ENCODE peak calls at places on chromosomes 11 and 22, in eight cellular contexts. One of them, this sample, is unnamed.

GRCh38 chr22:20396639-20397038 is 2.7 kb downstream of the ZNF74 start:
- DNase-seq in H1: no peak
- DNase-seq in GM12878: peak
- DNase-seq in SK-N-SH: no peak
- DNase-seq in K562: peak
- DNase-seq in HCT116: no peak
- DNase-seq in endothelial cell of umbilical vein: no peak
- DNase-seq in HepG2: no peak
- DNase-seq in this sample: no peak

GRCh38 chr22:47372596-47373385 is 610.3 kb downstream of the TBC1D22A start:
- DNase-seq in H1: no peak
- DNase-seq in GM12878: no peak
- DNase-seq in SK-N-SH: no peak
- DNase-seq in K562: no peak
- DNase-seq in HCT116: no peak
- DNase-seq in endothelial cell of umbilical vein: no peak
- DNase-seq in HepG2: no peak
- DNase-seq in this sample: no peak

GRCh38 chr11:99199336-99199735 is 178.6 kb downstream of the CNTN5 start:
- DNase-seq in H1: no peak
- DNase-seq in GM12878: no peak
- DNase-seq in SK-N-SH: no peak
- DNase-seq in K562: no peak
- DNase-seq in HCT116: no peak
- DNase-seq in endothelial cell of umbilical vein: no peak
- DNase-seq in HepG2: no peak
- DNase-seq in this sample: no peak

GRCh38 chr22:30015846-30016245 is 64.4 kb upstream of the HORMAD2 start:
- DNase-seq in H1: no peak
- DNase-seq in GM12878: no peak
- DNase-seq in SK-N-SH: no peak
- DNase-seq in K562: no peak
- DNase-seq in HCT116: no peak
- DNase-seq in endothelial cell of umbilical vein: no peak
- DNase-seq in HepG2: no peak
- DNase-seq in this sample: no peak

GRCh38 chr11:94134651-94135512 is 6.2 kb downstream of the PANX1 start:
- DNase-seq in H1: no peak
- DNase-seq in GM12878: no peak
- DNase-seq in SK-N-SH: no peak
- DNase-seq in K562: peak
- DNase-seq in HCT116: no peak
- DNase-seq in endothelial cell of umbilical vein: peak
- DNase-seq in HepG2: no peak
- DNase-seq in this sample: no peak

GRCh38 chr11:701741-702513 is 4.1 kb upstream of the EPS8L2 start:
- DNase-seq in H1: no peak
- DNase-seq in GM12878: no peak
- DNase-seq in SK-N-SH: no peak
- DNase-seq in K562: no peak
- DNase-seq in HCT116: no peak
- DNase-seq in endothelial cell of umbilical vein: no peak
- DNase-seq in HepG2: no peak
- DNase-seq in this sample: no peak

GRCh38 chr22:17013396-17014100 is 5.5 kb upstream of the GAB4 start:
- DNase-seq in H1: no peak
- DNase-seq in GM12878: no peak
- DNase-seq in SK-N-SH: no peak
- DNase-seq in K562: no peak
- DNase-seq in HCT116: no peak
- DNase-seq in endothelial cell of umbilical vein: no peak
- DNase-seq in HepG2: no peak
- DNase-seq in this sample: no peak

GRCh38 chr11:33830903-33831648 is 56.8 kb upstream of the FBXO3 start:
- DNase-seq in H1: no peak
- DNase-seq in GM12878: no peak
- DNase-seq in SK-N-SH: no peak
- DNase-seq in K562: no peak
- DNase-seq in HCT116: no peak
- DNase-seq in endothelial cell of umbilical vein: no peak
- DNase-seq in HepG2: no peak
- DNase-seq in this sample: no peak

GRCh38 chr11:68832476-68833176 is 9.1 kb downstream of the CPT1A start:
- DNase-seq in H1: no peak
- DNase-seq in GM12878: no peak
- DNase-seq in SK-N-SH: peak
- DNase-seq in K562: no peak
- DNase-seq in HCT116: no peak
- DNase-seq in endothelial cell of umbilical vein: no peak
- DNase-seq in HepG2: no peak
- DNase-seq in this sample: no peak

GRCh38 chr11:35292290-35292689 is 127.1 kb downstream of the SLC1A2 start:
- DNase-seq in H1: no peak
- DNase-seq in GM12878: no peak
- DNase-seq in SK-N-SH: peak
- DNase-seq in K562: no peak
- DNase-seq in HCT116: no peak
- DNase-seq in endothelial cell of umbilical vein: no peak
- DNase-seq in HepG2: no peak
- DNase-seq in this sample: no peak

GRCh38 chr11:2777396-2777795 is 77.6 kb upstream of the KCNQ1OT1 start:
- DNase-seq in H1: no peak
- DNase-seq in GM12878: no peak
- DNase-seq in SK-N-SH: no peak
- DNase-seq in K562: no peak
- DNase-seq in HCT116: no peak
- DNase-seq in endothelial cell of umbilical vein: no peak
- DNase-seq in HepG2: no peak
- DNase-seq in this sample: no peak

GRCh38 chr22:48800036-48800885 is 1027.4 kb downstream of the BRD1 start:
- DNase-seq in H1: no peak
- DNase-seq in GM12878: no peak
- DNase-seq in SK-N-SH: no peak
- DNase-seq in K562: no peak
- DNase-seq in HCT116: no peak
- DNase-seq in endothelial cell of umbilical vein: no peak
- DNase-seq in HepG2: no peak
- DNase-seq in this sample: no peak

GRCh38 chr11:38060930-38061329 is 1462.9 kb upstream of the RAG2 start:
- DNase-seq in H1: no peak
- DNase-seq in GM12878: no peak
- DNase-seq in SK-N-SH: no peak
- DNase-seq in K562: no peak
- DNase-seq in HCT116: no peak
- DNase-seq in endothelial cell of umbilical vein: peak
- DNase-seq in HepG2: no peak
- DNase-seq in this sample: no peak

GRCh38 chr22:20575724-20576444 is 68.5 kb downstream of the MED15 start:
- DNase-seq in H1: no peak
- DNase-seq in GM12878: no peak
- DNase-seq in SK-N-SH: no peak
- DNase-seq in K562: no peak
- DNase-seq in HCT116: no peak
- DNase-seq in endothelial cell of umbilical vein: no peak
- DNase-seq in HepG2: no peak
- DNase-seq in this sample: no peak

GRCh38 chr11:35671396-35672127 is 9.0 kb downstream of the TRIM44 start:
- DNase-seq in H1: no peak
- DNase-seq in GM12878: no peak
- DNase-seq in SK-N-SH: no peak
- DNase-seq in K562: no peak
- DNase-seq in HCT116: no peak
- DNase-seq in endothelial cell of umbilical vein: no peak
- DNase-seq in HepG2: no peak
- DNase-seq in this sample: no peak

GRCh38 chr11:64767344-64768299 is 7.8 kb upstream of the PYGM start:
- DNase-seq in H1: no peak
- DNase-seq in GM12878: no peak
- DNase-seq in SK-N-SH: peak
- DNase-seq in K562: no peak
- DNase-seq in HCT116: peak
- DNase-seq in endothelial cell of umbilical vein: peak
- DNase-seq in HepG2: peak
- DNase-seq in this sample: no peak

GRCh38 chr11:64766881-64767280 is 7.1 kb upstream of the PYGM start:
- DNase-seq in H1: no peak
- DNase-seq in GM12878: no peak
- DNase-seq in SK-N-SH: peak
- DNase-seq in K562: no peak
- DNase-seq in HCT116: no peak
- DNase-seq in endothelial cell of umbilical vein: no peak
- DNase-seq in HepG2: no peak
- DNase-seq in this sample: no peak

GRCh38 chr11:64764753-64765152 is 5.0 kb upstream of the PYGM start:
- DNase-seq in H1: no peak
- DNase-seq in GM12878: no peak
- DNase-seq in SK-N-SH: no peak
- DNase-seq in K562: no peak
- DNase-seq in HCT116: no peak
- DNase-seq in endothelial cell of umbilical vein: no peak
- DNase-seq in HepG2: no peak
- DNase-seq in this sample: no peak

GRCh38 chr11:64765291-64765803 is 5.6 kb upstream of the PYGM start:
- DNase-seq in H1: no peak
- DNase-seq in GM12878: no peak
- DNase-seq in SK-N-SH: peak
- DNase-seq in K562: no peak
- DNase-seq in HCT116: no peak
- DNase-seq in endothelial cell of umbilical vein: no peak
- DNase-seq in HepG2: no peak
- DNase-seq in this sample: no peak

GRCh38 chr11:64765841-64766682 is 6.3 kb upstream of the PYGM start:
- DNase-seq in H1: no peak
- DNase-seq in GM12878: no peak
- DNase-seq in SK-N-SH: peak
- DNase-seq in K562: no peak
- DNase-seq in HCT116: no peak
- DNase-seq in endothelial cell of umbilical vein: no peak
- DNase-seq in HepG2: no peak
- DNase-seq in this sample: no peak
- TF ChIP-seq POLR2AphosphoS5 in H1: peak
- TF ChIP-seq POLR2AphosphoS5 in GM12878: no peak
- TF ChIP-seq POLR2AphosphoS5 in SK-N-SH: no peak
- TF ChIP-seq POLR2AphosphoS5 in K562: no peak
- TF ChIP-seq POLR2AphosphoS5 in HCT116: no peak
- TF ChIP-seq POLR2AphosphoS5 in endothelial cell of umbilical vein: no peak
- TF ChIP-seq POLR2AphosphoS5 in HepG2: no peak
- TF ChIP-seq POLR2AphosphoS5 in this sample: no peak

GRCh38 chr11:64796757-64797541 is 6.1 kb downstream of the MAP4K2 start:
- DNase-seq in H1: no peak
- DNase-seq in GM12878: no peak
- DNase-seq in SK-N-SH: no peak
- DNase-seq in K562: no peak
- DNase-seq in HCT116: no peak
- DNase-seq in endothelial cell of umbilical vein: no peak
- DNase-seq in HepG2: no peak
- DNase-seq in this sample: no peak
- H3K9ac ChIP-seq in H1: no peak
- H3K9ac ChIP-seq in GM12878: no peak
- H3K9ac ChIP-seq in SK-N-SH: no peak
- H3K9ac ChIP-seq in K562: peak
- H3K9ac ChIP-seq in HCT116: no peak
- H3K9ac ChIP-seq in endothelial cell of umbilical vein: no peak
- H3K9ac ChIP-seq in HepG2: no peak
- H3K9ac ChIP-seq in this sample: no peak

GRCh38 chr11:44631831-44632230 is 66.4 kb downstream of the CD82 start:
- DNase-seq in H1: no peak
- DNase-seq in GM12878: no peak
- DNase-seq in SK-N-SH: no peak
- DNase-seq in K562: no peak
- DNase-seq in HCT116: no peak
- DNase-seq in endothelial cell of umbilical vein: no peak
- DNase-seq in HepG2: no peak
- DNase-seq in this sample: no peak

GRCh38 chr11:44632466-44633123 is 67.1 kb downstream of the CD82 start:
- DNase-seq in H1: no peak
- DNase-seq in GM12878: no peak
- DNase-seq in SK-N-SH: no peak
- DNase-seq in K562: peak
- DNase-seq in HCT116: peak
- DNase-seq in endothelial cell of umbilical vein: peak
- DNase-seq in HepG2: peak
- DNase-seq in this sample: no peak

GRCh38 chr11:44637477-44637876 is 72.0 kb downstream of the CD82 start:
- DNase-seq in H1: no peak
- DNase-seq in GM12878: no peak
- DNase-seq in SK-N-SH: no peak
- DNase-seq in K562: no peak
- DNase-seq in HCT116: no peak
- DNase-seq in endothelial cell of umbilical vein: no peak
- DNase-seq in HepG2: no peak
- DNase-seq in this sample: no peak

GRCh38 chr11:44633641-44634040 is 68.2 kb downstream of the CD82 start:
- DNase-seq in H1: no peak
- DNase-seq in GM12878: no peak
- DNase-seq in SK-N-SH: peak
- DNase-seq in K562: no peak
- DNase-seq in HCT116: no peak
- DNase-seq in endothelial cell of umbilical vein: no peak
- DNase-seq in HepG2: no peak
- DNase-seq in this sample: no peak

DNA sequence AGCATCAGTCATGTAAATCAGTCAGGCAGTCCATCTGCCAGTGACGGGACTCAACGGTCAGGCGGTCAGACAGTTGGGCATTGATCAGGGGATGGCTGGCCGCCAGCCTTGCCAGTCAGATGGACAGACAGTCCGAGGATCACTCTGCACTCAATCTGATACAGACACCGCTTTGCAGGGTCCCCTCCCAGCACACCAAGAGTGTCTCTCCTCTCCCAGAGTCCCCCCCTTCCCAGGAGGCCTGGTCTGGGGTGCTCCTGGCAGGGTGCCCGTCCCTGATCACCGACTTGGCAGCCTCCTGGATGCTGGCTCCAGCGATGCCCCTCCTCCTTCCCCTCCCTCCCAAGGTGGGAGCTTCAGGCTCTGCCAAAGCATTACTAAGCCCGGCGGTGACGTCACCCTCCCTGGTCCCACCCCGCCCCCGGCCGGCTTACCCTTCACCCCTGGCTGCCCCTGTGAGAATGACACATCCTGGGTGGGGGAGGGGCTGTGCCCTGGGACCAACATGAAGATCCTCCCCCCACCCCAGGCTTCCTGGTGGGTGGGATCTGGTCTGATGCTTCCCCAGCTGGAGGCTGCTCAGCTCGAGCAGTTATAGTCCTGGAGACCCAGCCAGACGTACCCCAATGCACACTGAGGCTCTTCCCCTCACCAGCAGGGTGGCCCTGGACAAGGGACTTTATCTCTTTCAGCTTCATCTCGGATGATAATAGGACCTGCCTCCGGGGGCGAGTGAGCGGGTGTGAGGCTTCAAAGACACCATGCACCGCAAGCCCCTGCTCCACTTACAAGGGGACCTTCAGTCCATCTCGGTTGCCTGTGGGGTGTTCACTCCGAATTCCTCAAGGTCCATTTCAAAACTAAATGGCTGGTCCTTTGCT is 69.2 kb downstream of the CD82 start:
- DNase-seq in H1: no peak
- DNase-seq in GM12878: no peak
- DNase-seq in SK-N-SH: peak
- DNase-seq in K562: peak
- DNase-seq in HCT116: peak
- DNase-seq in endothelial cell of umbilical vein: peak
- DNase-seq in HepG2: no peak
- DNase-seq in this sample: no peak
- H3K4me3 ChIP-seq in H1: no peak
- H3K4me3 ChIP-seq in GM12878: no peak
- H3K4me3 ChIP-seq in SK-N-SH: peak
- H3K4me3 ChIP-seq in K562: no peak
- H3K4me3 ChIP-seq in HCT116: no peak
- H3K4me3 ChIP-seq in endothelial cell of umbilical vein: no peak
- H3K4me3 ChIP-seq in HepG2: no peak
- H3K4me3 ChIP-seq in this sample: no peak

GRCh38 chr11:61679893-61680621 is at the start of gene DAGLA:
- DNase-seq in H1: no peak
- DNase-seq in GM12878: no peak
- DNase-seq in SK-N-SH: peak
- DNase-seq in K562: peak
- DNase-seq in HCT116: no peak
- DNase-seq in endothelial cell of umbilical vein: peak
- DNase-seq in HepG2: peak
- DNase-seq in this sample: no peak
- TF ChIP-seq POLR2AphosphoS5 in H1: no peak
- TF ChIP-seq POLR2AphosphoS5 in GM12878: no peak
- TF ChIP-seq POLR2AphosphoS5 in SK-N-SH: peak
- TF ChIP-seq POLR2AphosphoS5 in K562: no peak
- TF ChIP-seq POLR2AphosphoS5 in HCT116: peak
- TF ChIP-seq POLR2AphosphoS5 in endothelial cell of umbilical vein: peak
- TF ChIP-seq POLR2AphosphoS5 in HepG2: no peak
- TF ChIP-seq POLR2AphosphoS5 in this sample: no peak

This sample was measured in SK-N-MC.